ENCODE peak calls at places on chromosomes 6 and 20, in four cellular contexts. E, P, K and M are unnamed samples.

GRCh38 chr20:8661229-8662023 is 407.5 kb upstream of the PLCB4 start:
- DNase-seq in P (no peak), K (no peak), E (no peak), M (peak; percentile 12)

GRCh38 chr6:145028144-145028818 is 707.0 kb downstream of the EPM2A start:
- DNase-seq in P (peak; percentile 39), E (no peak), K (peak; percentile 23), M (peak; percentile 59)

GRCh38 chr6:29926795-29927427 is 15.4 kb upstream of the HLA-A start:
- DNase-seq in E (peak; percentile 70), P (peak; percentile 93), K (no peak), M (peak; percentile 16)

GRCh38 chr20:34515484-34516037 is 661 bp upstream of the DYNLRB1 start:
- DNase-seq in P (peak; percentile 83), K (peak; percentile 31), E (peak; percentile 77), M (peak; percentile 88)

GRCh38 chr20:36975085-36975829 is 23.7 kb upstream of the SAMHD1 start:
- DNase-seq in K (no peak), E (no peak), P (no peak), M (no peak)

GRCh38 chr6:55777461-55777860 is 97.9 kb downstream of the BMP5 start:
- DNase-seq in E (no peak), K (no peak), P (no peak), M (no peak)

GRCh38 chr6:70312165-70312564 is 9.3 kb upstream of the COL9A1 start:
- DNase-seq in K (no peak), P (no peak), E (no peak), M (no peak)

GRCh38 chr6:141326426-141326825 is 806.3 kb upstream of the GJE1 start:
- DNase-seq in E (no peak), K (no peak), P (no peak), M (no peak)

GRCh38 chr6:149234051-149234962 is 83.2 kb upstream of the TAB2 start:
- DNase-seq in E (no peak), K (no peak), P (no peak), M (no peak)

GRCh38 chr6:144675231-144675861 is 390.2 kb downstream of the UTRN start:
- DNase-seq in E (peak; percentile 45), K (peak; percentile 28), P (peak; percentile 79), M (no peak)

GRCh38 chr6:43887340-43887858 is 117.4 kb downstream of the VEGFA start:
- DNase-seq in K (no peak), E (no peak), P (no peak), M (no peak)

GRCh38 chr6:89596056-89596455 is 42.5 kb downstream of the LYRM2 start:
- DNase-seq in P (no peak), K (no peak), E (no peak), M (no peak)

GRCh38 chr6:56746767-56747504 is 104.2 kb upstream of the DST start:
- DNase-seq in K (no peak), P (no peak), E (no peak), M (peak; percentile 27)

GRCh38 chr6:6629416-6629815 is 40.9 kb downstream of the LY86 start:
- DNase-seq in K (no peak), P (no peak), E (no peak), M (no peak)

DNA sequence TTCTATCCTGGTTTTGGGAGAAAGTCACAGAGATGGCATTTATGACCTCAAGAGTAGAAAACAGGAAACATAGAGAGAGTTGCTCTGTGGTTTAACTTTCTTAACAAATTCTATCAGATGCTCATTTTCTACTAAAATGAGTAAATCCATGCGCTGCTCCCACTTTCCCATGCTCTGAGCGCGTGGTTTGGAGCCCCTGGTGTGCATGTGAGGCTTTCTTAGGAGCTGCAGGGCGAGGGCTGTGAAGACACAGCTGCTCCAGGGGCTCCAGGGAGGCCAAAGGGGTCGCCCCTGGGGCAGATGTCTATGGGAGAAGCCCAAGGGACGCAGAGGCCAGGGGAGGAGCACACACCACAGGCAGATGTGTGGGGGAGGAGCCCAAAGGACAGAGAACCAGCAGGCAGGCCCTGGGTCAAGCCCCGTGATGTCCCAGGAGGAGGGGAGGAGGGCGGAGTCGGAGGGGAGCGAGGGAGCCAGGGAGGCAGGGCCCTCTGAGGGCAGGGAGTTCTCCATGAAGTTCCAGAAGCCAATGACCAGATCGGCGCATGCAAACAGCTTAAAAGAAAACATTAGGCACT is 122.9 kb downstream of the IRF4 start:
- DNase-seq in E (no peak), K (peak; percentile 20), P (no peak), M (no peak)
- H3K4me1 ChIP-seq in E (peaks cover 2% of the 10 kb centered on the region), K (no peaks in the 10 kb centered on the region), P (no peaks in the 10 kb centered on the region), M (peaks cover 11% of the 10 kb centered on the region)

DNA sequence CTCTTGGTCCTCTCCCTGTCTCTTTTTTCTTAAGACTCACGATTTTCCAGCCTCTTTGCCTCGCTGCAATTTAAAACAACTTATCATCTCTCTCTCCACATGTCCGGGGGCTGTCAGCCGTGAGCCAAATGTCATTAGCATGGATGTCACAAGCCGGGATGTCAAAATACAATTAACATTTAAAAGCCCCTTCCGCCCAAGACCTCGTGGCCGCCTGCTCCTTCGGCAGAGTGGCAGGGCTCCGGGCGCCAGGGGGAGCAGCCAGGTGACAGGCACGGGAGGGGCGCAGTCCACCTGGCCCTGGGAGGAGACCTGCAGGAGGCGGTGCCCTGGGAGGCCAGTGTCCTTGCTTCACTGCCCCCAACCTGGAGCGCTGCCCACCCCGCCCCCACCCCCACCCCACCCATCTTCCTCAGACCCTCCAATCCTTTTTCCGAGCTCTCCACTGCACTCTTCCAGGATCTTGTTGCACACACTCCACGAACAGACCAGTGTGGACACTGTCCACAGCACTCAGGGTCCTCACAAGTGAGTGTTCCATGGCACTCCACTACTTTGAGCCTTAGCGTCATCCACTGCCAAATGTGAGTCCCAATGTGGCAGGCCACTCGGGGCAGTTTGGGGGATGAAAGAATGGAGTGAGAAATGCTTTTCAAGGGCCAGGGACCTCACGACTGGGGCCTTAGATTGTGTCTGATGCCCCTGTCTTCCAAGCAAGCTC is 5.6 kb upstream of the GRM4 start:
- DNase-seq in E (no peak), P (no peak), K (no peak), M (peak; percentile 39)
- TF ChIP-seq CTCF in E (no peak), P (no peak), K (peak; percentile 17), M (peak; percentile 12)

DNA sequence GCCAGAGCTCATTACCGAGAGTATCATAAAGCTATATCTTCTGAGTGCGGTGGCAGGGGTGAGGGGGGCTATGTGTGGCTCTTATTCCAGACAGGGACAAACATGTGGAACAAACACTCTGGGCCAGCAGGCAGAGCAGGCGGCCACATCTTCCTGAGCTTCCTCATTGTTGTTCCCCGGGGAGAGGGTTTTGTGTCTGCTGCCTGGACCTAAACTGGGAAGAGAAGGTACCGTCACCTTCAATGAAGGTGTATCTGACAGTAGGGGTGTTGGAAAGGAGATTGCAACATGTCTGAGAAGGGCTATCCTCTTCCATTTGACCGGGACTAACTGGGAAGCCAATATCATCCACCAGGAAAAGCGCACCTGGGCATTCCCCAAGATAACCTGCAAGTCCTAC is 1.6 kb upstream of the TFAP2D start:
- DNase-seq in P (no peak), E (no peak), K (no peak), M (no peak)
- H3K4me1 ChIP-seq in P (no peaks in the 10 kb centered on the region), E (peaks cover 4% of the 10 kb centered on the region), K (no peaks in the 10 kb centered on the region), M (peaks cover 44% of the 10 kb centered on the region)

GRCh38 chr6:25794784-25795183 is 37.1 kb downstream of the SLC17A1 start:
- DNase-seq in E (no peak), P (no peak), K (no peak), M (no peak)

GRCh38 chr6:25788305-25788922 is 33.9 kb downstream of the SLC17A4 start:
- DNase-seq in K (peak; percentile 76), E (peak; percentile 47), P (peak; percentile 70), M (peak; percentile 54)

GRCh38 chr6:25789475-25789874 is 34.9 kb downstream of the SLC17A4 start:
- DNase-seq in K (no peak), E (no peak), P (no peak), M (no peak)

GRCh38 chr6:25792016-25792415 is 37.5 kb downstream of the SLC17A4 start:
- DNase-seq in K (no peak), E (no peak), P (no peak), M (no peak)

DNA sequence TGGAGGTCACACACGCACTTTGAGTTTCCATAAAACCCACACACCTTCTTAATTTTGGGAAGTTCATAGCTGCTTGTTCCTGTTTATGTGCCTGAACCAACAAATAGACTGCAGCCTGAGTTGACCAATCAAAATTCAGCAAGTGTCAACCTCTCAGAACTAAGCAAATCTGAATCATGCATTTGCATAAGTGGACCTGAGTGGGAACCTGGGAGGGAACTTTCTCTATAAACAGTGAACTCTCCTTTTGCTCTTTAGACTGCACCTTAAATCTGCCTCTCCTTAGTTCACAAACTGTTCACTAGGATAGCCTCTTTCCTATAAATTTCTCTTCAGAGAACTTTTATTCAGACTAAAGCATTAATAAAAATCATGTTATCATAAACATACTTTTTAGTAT is 37.9 kb downstream of the SLC17A1 start:
- DNase-seq in P (no peak), K (no peak), E (no peak), M (no peak)
- TF ChIP-seq CTCF in P (no peak), K (no peak), E (no peak), M (no peak)

GRCh38 chr20:51411867-51412266 is 130.7 kb downstream of the NFATC2 start:
- DNase-seq in P (no peak), K (no peak), E (no peak), M (peak; percentile 28)
- H3K4me1 ChIP-seq in P (no peaks in the 10 kb centered on the region), K (no peaks in the 10 kb centered on the region), E (peaks cover 8% of the 10 kb centered on the region), M (peaks cover 5% of the 10 kb centered on the region)